ENCODE peak calls at places on chromosomes 11 and 22, in seven cellular contexts. P, B, N, J, D, X and Z are unnamed samples. For H3K36me3, the result is how much of the 10 kb centered on the place peaks cover.

GRCh38 chr11:94504689-94505293 is 7.5 kb upstream of the C11orf97 start:
- DNase-seq in P (no peak), B (peak), N (peak), J (no peak), D (peak), X (peak), Z (no peak)

GRCh38 chr11:69034123-69034522 is 14.6 kb upstream of the TPCN2 start:
- DNase-seq in P (no peak), B (no peak), N (no peak), J (no peak), D (no peak), X (no peak), Z (no peak)

GRCh38 chr11:116576523-116576922 is 196.3 kb downstream of the BUD13 start:
- DNase-seq in P (no peak), B (no peak), N (no peak), J (no peak), D (no peak), X (no peak), Z (no peak)

GRCh38 chr22:37675930-37676571 is 615 bp downstream of the LGALS1 start:
- DNase-seq in P (peak), B (no peak), N (peak), J (peak), D (peak), X (no peak), Z (no peak)

GRCh38 chr22:39421691-39422090 is 22.1 kb downstream of the TAB1 start:
- DNase-seq in P (no peak), B (no peak), N (no peak), J (no peak), D (no peak), X (no peak), Z (no peak)

GRCh38 chr11:28529540-28530410 is 421.6 kb downstream of the METTL15 start:
- DNase-seq in P (no peak), B (peak), N (peak), J (no peak), D (peak), X (peak), Z (peak)

GRCh38 chr11:111148116-111148515 is 97.4 kb upstream of the POU2AF2 start:
- DNase-seq in P (no peak), B (no peak), N (no peak), J (no peak), D (no peak), X (no peak), Z (no peak)

GRCh38 chr11:66607126-66607834 is 9.2 kb upstream of the RBM14 start:
- DNase-seq in P (peak), B (peak), N (no peak), J (no peak), D (no peak), X (no peak), Z (no peak)

GRCh38 chr11:82747471-82747870 is 13.8 kb upstream of the FAM181B start:
- DNase-seq in P (no peak), B (no peak), N (no peak), J (no peak), D (no peak), X (no peak), Z (no peak)

GRCh38 chr22:34344702-34345101 is 424.4 kb upstream of the LARGE1 start:
- DNase-seq in P (no peak), B (no peak), N (peak), J (no peak), D (no peak), X (peak), Z (no peak)

GRCh38 chr11:61028135-61028729 is 56.8 kb downstream of the CD6 start:
- DNase-seq in P (no peak), B (no peak), N (no peak), J (no peak), D (peak), X (no peak), Z (no peak)

GRCh38 chr22:47762141-47762540 is 999.7 kb downstream of the TBC1D22A start:
- DNase-seq in P (no peak), B (no peak), N (no peak), J (no peak), D (no peak), X (no peak), Z (no peak)

GRCh38 chr11:290621-291231 is 1.8 kb downstream of the PGGHG start:
- DNase-seq in P (no peak), B (no peak), N (no peak), J (no peak), D (no peak), X (no peak), Z (no peak)

GRCh38 chr11:73528877-73529530 is 68.9 kb downstream of the FAM168A start:
- DNase-seq in P (no peak), B (no peak), N (peak), J (no peak), D (no peak), X (no peak), Z (no peak)

GRCh38 chr11:10943968-10944367 is 86.1 kb upstream of the ZBED5 start:
- DNase-seq in P (no peak), B (peak), N (no peak), J (no peak), D (no peak), X (no peak), Z (no peak)

GRCh38 chr11:104573431-104573830 is 324.8 kb downstream of the CASP12 start:
- DNase-seq in P (no peak), B (peak), N (no peak), J (no peak), D (no peak), X (no peak), Z (no peak)

GRCh38 chr11:72582206-72583176 is 91.7 kb downstream of the PDE2A start:
- DNase-seq in P (no peak), B (no peak), N (no peak), J (no peak), D (no peak), X (no peak), Z (peak)

GRCh38 chr22:47423861-47424820 is 661.7 kb downstream of the TBC1D22A start:
- DNase-seq in P (no peak), B (no peak), N (no peak), J (no peak), D (no peak), X (no peak), Z (no peak)

GRCh38 chr11:16986434-16987204 is 27.6 kb downstream of the PLEKHA7 start:
- DNase-seq in P (no peak), B (no peak), N (peak), J (no peak), D (peak), X (no peak), Z (peak)

GRCh38 chr22:39617342-39617741 is 46.8 kb downstream of the CACNA1I start:
- DNase-seq in P (no peak), B (no peak), N (peak), J (no peak), D (no peak), X (no peak), Z (no peak)

GRCh38 chr22:47561115-47561675 is 798.7 kb downstream of the TBC1D22A start:
- DNase-seq in P (no peak), B (no peak), N (no peak), J (no peak), D (no peak), X (no peak), Z (no peak)

GRCh38 chr11:68584097-68584496 is 100.2 kb upstream of the GAL start:
- DNase-seq in P (no peak), B (peak), N (peak), J (no peak), D (peak), X (peak), Z (peak)

GRCh38 chr11:117302228-117302627 is 11.1 kb downstream of the BACE1-AS start:
- DNase-seq in P (no peak), B (no peak), N (no peak), J (no peak), D (no peak), X (no peak), Z (no peak)

GRCh38 chr11:118126082-118126838 is 26.4 kb downstream of the SCN4B start:
- DNase-seq in P (no peak), B (no peak), N (no peak), J (no peak), D (no peak), X (no peak), Z (no peak)

GRCh38 chr11:61545341-61545740 is 35.5 kb downstream of the SYT7 start:
- DNase-seq in P (no peak), B (peak), N (peak), J (no peak), D (no peak), X (no peak), Z (no peak)

GRCh38 chr11:12862761-12863469 is 146.2 kb upstream of the RASSF10 start:
- DNase-seq in P (no peak), B (peak), N (peak), J (no peak), D (no peak), X (peak), Z (no peak)

GRCh38 chr11:126988655-126989054 is 11.9 kb downstream of the KIRREL3 start:
- DNase-seq in P (no peak), B (no peak), N (no peak), J (no peak), D (no peak), X (no peak), Z (no peak)

GRCh38 chr22:25202290-25202921 is 2.7 kb downstream of the CRYBB3 start:
- DNase-seq in P (peak), B (peak), N (peak), J (no peak), D (peak), X (peak), Z (peak)

GRCh38 chr11:73217810-73218105 is 323 bp upstream of the P2RY2 start:
- DNase-seq in P (no peak), B (no peak), N (no peak), J (no peak), D (no peak), X (no peak), Z (no peak)

GRCh38 chr11:75105462-75105925 is 8.8 kb upstream of the OR2AT4 start:
- DNase-seq in P (no peak), B (peak), N (peak), J (no peak), D (no peak), X (peak), Z (no peak)

GRCh38 chr11:46729110-46730027 is 10.4 kb downstream of the F2 start:
- DNase-seq in P (no peak), B (no peak), N (no peak), J (no peak), D (no peak), X (no peak), Z (no peak)

GRCh38 chr11:97966901-97967300 is 1053.8 kb upstream of the CNTN5 start:
- DNase-seq in P (no peak), B (no peak), N (no peak), J (no peak), D (no peak), X (no peak), Z (no peak)

GRCh38 chr22:22408731-22409696 is 99.5 kb downstream of the ZNF280B start:
- DNase-seq in P (no peak), B (peak), N (peak), J (no peak), D (peak), X (no peak), Z (peak)

GRCh38 chr22:46241397-46242007 is 8.6 kb downstream of the CDPF1 start:
- DNase-seq in P (no peak), B (no peak), N (no peak), J (no peak), D (no peak), X (no peak), Z (no peak)

DNA sequence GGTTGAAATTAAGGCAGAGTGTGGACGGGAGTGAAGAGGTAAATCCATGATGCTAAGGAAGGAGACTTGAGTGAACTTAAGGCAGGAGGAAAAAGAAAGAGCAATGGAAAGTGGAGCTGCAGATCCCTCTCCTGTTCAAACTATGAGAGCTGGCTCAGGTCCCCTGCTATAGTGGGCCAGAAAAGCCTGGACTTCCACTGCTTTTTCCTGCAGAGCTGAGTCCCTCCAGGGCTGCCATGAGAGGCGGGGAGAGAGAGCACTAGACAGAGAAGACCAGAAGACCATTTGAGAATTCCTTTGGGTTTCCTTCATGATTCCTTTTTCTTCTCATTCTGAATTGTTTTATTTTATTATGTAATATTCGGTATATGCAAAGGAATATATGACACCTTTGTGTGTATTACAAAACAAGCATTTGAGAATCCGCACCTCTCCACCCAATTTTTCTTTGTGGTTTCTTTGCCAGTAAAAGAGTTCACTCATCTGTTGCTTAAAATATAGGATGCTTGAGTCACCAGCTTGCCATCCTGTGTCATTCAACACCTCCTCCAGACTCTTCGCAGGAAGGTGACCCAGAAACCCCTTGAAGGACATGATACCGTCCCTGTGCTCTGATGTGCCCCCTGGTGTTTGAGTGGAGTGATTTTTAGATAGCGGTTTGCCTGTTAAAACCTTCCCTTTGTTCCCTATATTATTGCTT is 24.4 kb downstream of the SREBF2 start:
- DNase-seq in P (peak), B (peak), N (peak), J (no peak), D (peak), X (peak), Z (peak)
- TF ChIP-seq CTCF in P (peak), B (peak), N (peak), J (peak), D (peak), X (peak), Z (peak)

DNA sequence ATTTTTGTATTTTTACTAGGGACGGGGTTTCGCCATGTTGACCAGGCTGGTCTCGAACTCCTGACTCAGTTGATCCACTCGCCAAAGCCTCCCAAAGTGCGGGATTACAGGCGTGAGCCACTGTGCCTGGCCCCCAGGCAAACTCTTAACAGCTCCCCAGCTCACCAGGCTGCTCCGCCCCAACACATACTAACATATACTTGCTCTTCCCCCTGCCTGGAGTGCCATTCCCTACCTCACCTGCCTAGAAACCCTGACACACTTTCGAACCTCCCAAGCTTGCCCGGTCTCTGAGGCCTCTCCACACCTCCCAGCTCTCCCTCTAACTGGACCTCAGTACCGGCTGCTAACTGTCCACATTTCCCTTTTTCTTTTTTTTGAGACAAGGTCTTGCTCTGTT is 8.5 kb downstream of the MAP4K2 start:
- DNase-seq in P (no peak), B (no peak), N (no peak), J (no peak), D (no peak), X (no peak), Z (no peak)
- H3K36me3 ChIP-seq in P (half or more), B (under half), N (under half), J (under half), D (half or more), X (under half), Z (under half)

DNA sequence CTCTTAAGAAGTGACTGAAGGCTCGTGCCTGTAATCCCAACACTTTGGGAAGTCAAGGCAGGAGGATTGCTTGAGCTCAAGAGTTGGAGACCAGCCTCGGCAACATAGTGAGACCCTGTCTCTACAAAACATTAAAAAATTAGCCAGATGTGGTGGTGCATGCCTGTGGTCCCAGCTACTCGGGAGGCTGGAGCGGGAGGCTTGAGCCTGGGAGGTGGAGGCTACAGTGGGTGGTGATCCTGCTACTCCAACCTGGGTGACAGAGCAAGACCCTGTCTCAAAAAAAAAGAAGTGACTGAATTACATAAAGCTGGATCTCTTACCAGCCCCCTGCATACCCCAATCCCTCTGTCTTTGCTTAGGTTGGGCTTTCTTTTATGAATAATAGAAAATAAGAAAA is 58.1 kb downstream of the C22orf31 start:
- DNase-seq in P (no peak), B (no peak), N (no peak), J (no peak), D (no peak), X (no peak), Z (no peak)
- H3K27ac ChIP-seq in P (no peak), B (no peak), N (peak), J (no peak), D (no peak), X (peak), Z (no peak)

DNA sequence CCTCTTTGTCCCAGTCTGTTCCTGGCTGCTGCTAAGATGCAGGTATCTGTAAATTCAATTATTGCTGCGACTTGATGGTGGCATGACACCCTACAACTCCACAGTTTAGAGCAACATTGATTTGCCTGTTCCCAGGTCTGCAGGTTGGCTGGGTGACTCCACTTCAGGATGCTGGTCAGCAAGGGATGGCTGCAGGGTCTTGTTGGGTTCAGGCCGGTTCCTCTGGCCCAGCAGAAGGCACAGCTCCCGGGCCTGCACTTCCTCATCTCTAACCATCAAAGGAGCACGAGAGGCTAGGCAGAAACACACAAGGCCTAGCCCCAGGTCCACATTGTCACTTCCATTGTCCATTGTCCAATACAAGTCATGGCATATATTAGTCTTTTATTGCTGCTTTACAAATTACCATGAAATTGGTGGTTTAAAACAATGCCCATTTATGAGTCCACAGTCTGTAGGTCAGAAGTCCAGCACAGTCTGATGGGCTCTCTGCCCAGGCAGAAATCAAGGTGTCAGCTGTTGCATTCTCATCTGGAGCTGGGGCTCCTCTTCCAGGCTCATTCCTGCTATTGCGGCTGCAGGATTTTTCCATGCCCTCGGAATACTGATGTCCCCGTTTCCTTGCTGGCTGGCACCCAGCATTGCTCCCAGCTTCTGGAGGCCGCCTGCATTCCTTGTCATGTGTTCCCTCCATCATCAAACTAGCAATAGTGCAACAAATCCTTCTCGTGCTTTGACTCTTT is 96.6 kb upstream of the LMO1 start:
- DNase-seq in P (no peak), B (no peak), N (no peak), J (no peak), D (no peak), X (no peak), Z (peak)
- TF ChIP-seq CTCF in P (no peak), B (no peak), N (peak), J (no peak), D (no peak), X (no peak), Z (peak)

DNA sequence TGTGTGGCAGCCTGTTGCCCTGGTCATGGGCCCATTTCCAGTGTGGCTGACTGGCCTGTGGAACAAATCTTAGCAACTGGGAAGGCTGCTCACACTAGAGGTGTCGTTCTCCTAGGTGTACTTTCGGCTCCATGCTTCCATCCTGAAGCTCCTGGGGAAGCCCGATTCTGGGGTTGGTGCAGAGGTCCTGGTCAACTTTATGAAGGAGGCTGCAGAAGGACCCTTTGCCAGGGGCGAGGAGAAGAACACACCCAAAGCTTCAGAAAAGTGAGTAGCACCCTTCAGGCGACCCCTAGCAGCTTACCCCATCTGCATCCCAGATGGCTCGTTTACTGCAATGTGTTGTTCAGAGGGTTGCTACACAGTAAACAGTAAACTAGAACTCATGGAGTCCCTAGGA is 84.7 kb downstream of the CABIN1 start:
- DNase-seq in P (peak), B (no peak), N (no peak), J (no peak), D (no peak), X (no peak), Z (no peak)
- H3K36me3 ChIP-seq in P (half or more), B (under half), N (under half), J (under half), D (half or more), X (under half), Z (half or more)

GRCh38 chr22:19981961-19982920 is 34.4 kb downstream of the ARVCF start:
- DNase-seq in P (no peak), B (no peak), N (no peak), J (no peak), D (no peak), X (no peak), Z (no peak)
- H3K27ac ChIP-seq in P (peak), B (no peak), N (no peak), J (peak), D (no peak), X (no peak), Z (no peak)